ENCODE peak calls at places on chromosomes 5 and 9, in six cellular contexts. Q is stimulated activated CD8-positive, alpha-beta memory T cell treated with anti-CD3 and anti-CD28 coated beads, Interleukin-12 subunit alpha, Interleukin-12 subunit beta, amount 100 ng/mL, for 1 hour; H is astrocyte; N is germinal center; U is HT1080; B is GM23338. F is an unnamed sample.

GRCh38 chr9:91131433-91131839 is 230.3 kb downstream of the AUH start:
- DNase-seq in Q (peak), H (peak), N (no peak), U (peak), B (no peak), F (no peak)

GRCh38 chr5:88956416-88956815 is 73.4 kb upstream of the MEF2C start:
- DNase-seq in Q (no peak), H (peak), N (no peak), U (peak), B (no peak), F (no peak)

GRCh38 chr5:123422433-123423277 is 548 bp downstream of the CEP120 start:
- DNase-seq in Q (peak), H (peak), N (peak), U (peak), B (no peak), F (peak)

GRCh38 chr5:113293068-113293571 is 141.7 kb downstream of the TSSK1B start:
- DNase-seq in Q (no peak), H (no peak), N (no peak), U (peak), B (peak), F (peak)

GRCh38 chr9:70470050-70471015 is 55.9 kb upstream of the KLF9 start:
- DNase-seq in Q (no peak), H (no peak), N (no peak), U (peak), B (no peak), F (peak)

GRCh38 chr9:72633966-72634365 is 112.6 kb downstream of the TMC1 start:
- DNase-seq in Q (no peak), H (peak), N (no peak), U (peak), B (no peak), F (no peak)

GRCh38 chr5:180802325-180803180 is at the start of gene MGAT1:
- DNase-seq in Q (peak), H (peak), N (peak), U (peak), B (peak), F (no peak)

GRCh38 chr9:19464764-19465570 is 56.2 kb downstream of the ACER2 start:
- DNase-seq in Q (peak), H (peak), N (peak), U (peak), B (peak), F (peak)

GRCh38 chr9:116435706-116436105 is 251.4 kb upstream of the TRIM32 start:
- DNase-seq in Q (no peak), H (peak), N (no peak), U (no peak), B (peak), F (no peak)

GRCh38 chr9:129751841-129752801 is 721 bp downstream of the PTGES start:
- DNase-seq in Q (no peak), H (no peak), N (no peak), U (no peak), B (no peak), F (no peak)

GRCh38 chr9:93968451-93969327 is 13.5 kb upstream of the BARX1 start:
- DNase-seq in Q (no peak), H (peak), N (no peak), U (peak), B (no peak), F (no peak)

GRCh38 chr5:139513852-139514485 is 31.4 kb upstream of the STING1 start:
- DNase-seq in Q (no peak), H (no peak), N (no peak), U (no peak), B (no peak), F (no peak)

GRCh38 chr5:41772785-41773442 is 97.3 kb downstream of the OXCT1 start:
- DNase-seq in Q (no peak), H (no peak), N (no peak), U (no peak), B (no peak), F (no peak)

GRCh38 chr9:79254900-79255651 is 316.7 kb upstream of the TLE4 start:
- DNase-seq in Q (no peak), H (peak), N (no peak), U (no peak), B (peak), F (peak)

GRCh38 chr9:125446581-125447094 is 185.0 kb downstream of the GAPVD1 start:
- DNase-seq in Q (no peak), H (no peak), N (peak), U (no peak), B (no peak), F (no peak)

GRCh38 chr9:134055981-134056461 is 11.8 kb downstream of the BRD3 start:
- DNase-seq in Q (no peak), H (peak), N (no peak), U (peak), B (no peak), F (no peak)

GRCh38 chr9:120855827-120856636 is 13.3 kb upstream of the PSMD5 start:
- DNase-seq in Q (no peak), H (no peak), N (no peak), U (no peak), B (no peak), F (no peak)

GRCh38 chr9:18638448-18639249 is 164.7 kb downstream of the ADAMTSL1 start:
- DNase-seq in Q (no peak), H (peak), N (no peak), U (no peak), B (no peak), F (no peak)

GRCh38 chr5:153742071-153742470 is 251.6 kb downstream of the GRIA1 start:
- DNase-seq in Q (no peak), H (no peak), N (no peak), U (no peak), B (no peak), F (no peak)

GRCh38 chr9:134165357-134166315 is 1.3 kb upstream of the RNU6ATAC start:
- DNase-seq in Q (no peak), H (no peak), N (peak), U (peak), B (no peak), F (peak)

GRCh38 chr5:126514159-126515141 is 80.6 kb downstream of the ALDH7A1 start:
- DNase-seq in Q (no peak), H (peak), N (no peak), U (peak), B (no peak), F (no peak)

GRCh38 chr9:121593066-121593465 is 58.4 kb upstream of the DAB2IP start:
- DNase-seq in Q (no peak), H (no peak), N (no peak), U (no peak), B (no peak), F (no peak)

GRCh38 chr5:163190283-163190682 is 247.1 kb upstream of the CCNG1 start:
- DNase-seq in Q (no peak), H (no peak), N (no peak), U (no peak), B (no peak), F (no peak)

GRCh38 chr5:14767942-14768837 is 103.4 kb downstream of the ANKH start:
- DNase-seq in Q (no peak), H (no peak), N (no peak), U (no peak), B (no peak), F (no peak)

GRCh38 chr5:130871346-130872086 is 293.5 kb downstream of the HINT1 start:
- DNase-seq in Q (peak), H (peak), N (peak), U (peak), B (peak), F (peak)

GRCh38 chr9:106925392-106925791 is 62.4 kb downstream of the ZNF462 start:
- DNase-seq in Q (no peak), H (no peak), N (no peak), U (no peak), B (no peak), F (no peak)

GRCh38 chr9:2565676-2566340 is 55.8 kb upstream of the VLDLR start:
- DNase-seq in Q (no peak), H (no peak), N (no peak), U (no peak), B (no peak), F (no peak)

GRCh38 chr5:178542455-178542854 is 47.7 kb downstream of the COL23A1 start:
- DNase-seq in Q (no peak), H (peak), N (no peak), U (no peak), B (no peak), F (no peak)

GRCh38 chr9:6450641-6451375 is 37.8 kb downstream of the UHRF2 start:
- DNase-seq in Q (no peak), H (no peak), N (no peak), U (no peak), B (no peak), F (no peak)

GRCh38 chr5:81755320-81755719 is 4.4 kb upstream of the SSBP2 start:
- DNase-seq in Q (no peak), H (peak), N (no peak), U (peak), B (peak), F (no peak)

GRCh38 chr5:143140492-143141231 is 262.8 kb downstream of the NR3C1 start:
- DNase-seq in Q (no peak), H (no peak), N (no peak), U (no peak), B (no peak), F (no peak)